ENCODE peak calls at places on chromosomes 2 and 18, in four cellular contexts. M, H, O and L are unnamed samples.

GRCh38 chr2:148021059-148021985 is at the start of gene MBD5:
- DNase-seq in O (peak; percentile 45), H (peak; percentile 35), M (peak; percentile 47), L (peak; percentile 67)

GRCh38 chr2:31922542-31923408 is 88.0 kb downstream of the MEMO1 start:
- DNase-seq in M (no peak), O (peak; percentile 5), H (no peak), L (no peak)

GRCh38 chr2:188734688-188735087 is 239.5 kb upstream of the COL3A1 start:
- DNase-seq in M (no peak), O (no peak), H (no peak), L (no peak)

GRCh38 chr2:239311132-239312040 is 89.4 kb downstream of the HDAC4 start:
- DNase-seq in H (no peak), O (no peak), M (no peak), L (no peak)

GRCh38 chr2:237858294-237859081 is 935 bp upstream of the RAMP1 start:
- DNase-seq in H (peak; percentile 78), O (peak; percentile 11), M (peak; percentile 62), L (peak; percentile 60)

GRCh38 chr2:57050007-57050406 is 866.2 kb downstream of the CCDC85A start:
- DNase-seq in O (no peak), M (no peak), H (no peak), L (no peak)

GRCh38 chr18:37122877-37123276 is 293.9 kb downstream of the KIAA1328 start:
- DNase-seq in H (peak; percentile 17), O (no peak), M (no peak), L (no peak)

GRCh38 chr2:9102861-9103662 is 99.6 kb upstream of the MBOAT2 start:
- DNase-seq in H (peak; percentile 45), O (no peak), M (no peak), L (no peak)

GRCh38 chr18:58578835-58579560 is 49.9 kb downstream of the ALPK2 start:
- DNase-seq in M (no peak), H (peak; percentile 28), O (no peak), L (no peak)

GRCh38 chr2:206920310-206920709 is 19.0 kb upstream of the CPO start:
- DNase-seq in M (no peak), O (no peak), H (no peak), L (no peak)

GRCh38 chr2:133413863-133414262 is 154.4 kb downstream of the NCKAP5 start:
- DNase-seq in M (no peak), H (no peak), O (no peak), L (no peak)

GRCh38 chr18:51491678-51492372 is 294.3 kb upstream of the MEX3C start:
- DNase-seq in H (no peak), M (no peak), O (no peak), L (no peak)

GRCh38 chr18:24860978-24861680 is 400.7 kb downstream of the HRH4 start:
- DNase-seq in O (no peak), M (no peak), H (no peak), L (peak; percentile 94)

GRCh38 chr2:64562148-64562784 is 38.1 kb downstream of the AFTPH start:
- DNase-seq in M (no peak), O (no peak), H (peak; percentile 26), L (peak; percentile 57)

DNA sequence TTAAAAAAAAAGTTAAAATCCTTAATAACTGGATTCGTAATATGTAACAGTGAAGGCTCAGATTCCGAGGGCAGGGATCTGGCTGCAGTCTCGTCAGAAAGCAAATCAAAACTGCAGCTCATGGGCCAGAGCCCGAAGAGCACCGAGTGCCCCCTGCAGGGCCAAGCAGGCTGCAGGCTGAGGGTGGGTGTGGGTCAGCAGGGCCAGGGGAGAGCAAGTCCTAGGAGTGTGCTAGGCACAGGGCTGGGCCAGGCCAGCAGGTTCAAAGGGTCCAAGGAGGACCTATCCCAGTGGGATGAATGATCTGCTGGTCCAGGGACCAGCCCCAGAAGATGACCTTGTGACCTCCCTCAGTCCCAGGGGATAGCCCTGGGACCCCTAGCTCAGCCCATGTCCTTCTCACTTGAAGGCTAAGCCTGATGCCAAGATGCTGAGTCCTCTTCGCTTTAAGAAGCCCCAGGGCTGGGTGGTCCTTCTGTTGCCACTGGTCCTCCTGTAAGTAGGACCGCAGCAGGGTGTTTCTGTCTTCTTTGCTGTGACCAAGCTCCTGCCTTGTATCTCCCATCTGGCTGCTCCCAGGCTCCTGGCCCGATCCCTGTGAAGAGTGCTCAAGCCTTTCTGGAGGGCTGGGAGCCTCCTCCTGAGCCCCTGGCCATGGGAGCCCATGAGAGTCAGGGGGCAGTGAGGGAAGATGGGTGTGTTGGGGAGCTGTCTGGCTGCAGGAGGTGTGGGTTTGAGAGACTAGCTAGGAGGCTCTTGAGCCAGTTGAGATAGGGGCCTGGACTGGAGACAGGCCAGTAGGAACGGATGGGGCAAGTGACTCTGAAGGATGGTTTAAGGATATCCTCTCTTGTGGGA is 150.7 kb downstream of the DYSF start:
- DNase-seq in H (no peak), M (no peak), O (no peak), L (no peak)
- TF ChIP-seq MYC in H (no peak), M (no peak), O (no peak), L (no peak)

GRCh38 chr2:232794981-232795380 is 18.6 kb upstream of the KCNJ13 start:
- DNase-seq in M (no peak), H (no peak), O (no peak), L (no peak)

GRCh38 chr2:232800166-232800565 is 23.8 kb upstream of the KCNJ13 start:
- DNase-seq in H (no peak), M (no peak), O (no peak), L (peak; percentile 51)

GRCh38 chr2:232795920-232796319 is 19.6 kb upstream of the KCNJ13 start:
- DNase-seq in O (no peak), M (no peak), H (no peak), L (no peak)

GRCh38 chr2:232802096-232802495 is 25.7 kb upstream of the KCNJ13 start:
- DNase-seq in O (no peak), M (no peak), H (no peak), L (no peak)

GRCh38 chr2:232798156-232798555 is 21.8 kb upstream of the KCNJ13 start:
- DNase-seq in H (no peak), O (no peak), M (no peak), L (no peak)
- H3K36me3 ChIP-seq in H (peaks cover 22% of the 10 kb centered on the region), O (peaks cover 25% of the 10 kb centered on the region), M (peaks cover 65% of the 10 kb centered on the region), L (peaks cover 5% of the 10 kb centered on the region)

DNA sequence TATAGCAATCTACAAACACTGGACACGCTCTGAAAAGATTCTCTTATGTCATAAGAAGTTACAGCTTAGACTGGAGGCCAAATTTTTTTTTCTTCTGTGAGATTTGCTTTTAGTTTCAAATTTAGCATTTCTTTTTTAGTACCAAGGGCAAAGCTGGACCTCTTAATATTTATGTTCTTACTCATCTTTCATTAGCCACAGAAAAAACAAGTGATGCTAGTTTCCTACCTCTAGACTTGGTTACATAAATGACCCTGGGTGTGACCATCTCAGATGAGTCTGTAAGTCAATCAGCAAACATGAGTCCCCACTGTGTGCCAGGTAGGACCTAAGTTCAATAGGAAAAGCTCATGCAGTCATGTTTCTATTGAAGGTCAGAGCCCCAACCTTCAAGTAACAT is 94.4 kb downstream of the MEP1B start:
- DNase-seq in H (no peak), O (no peak), M (no peak), L (no peak)
- TF ChIP-seq MYC in H (no peak), O (no peak), M (no peak), L (no peak)

DNA sequence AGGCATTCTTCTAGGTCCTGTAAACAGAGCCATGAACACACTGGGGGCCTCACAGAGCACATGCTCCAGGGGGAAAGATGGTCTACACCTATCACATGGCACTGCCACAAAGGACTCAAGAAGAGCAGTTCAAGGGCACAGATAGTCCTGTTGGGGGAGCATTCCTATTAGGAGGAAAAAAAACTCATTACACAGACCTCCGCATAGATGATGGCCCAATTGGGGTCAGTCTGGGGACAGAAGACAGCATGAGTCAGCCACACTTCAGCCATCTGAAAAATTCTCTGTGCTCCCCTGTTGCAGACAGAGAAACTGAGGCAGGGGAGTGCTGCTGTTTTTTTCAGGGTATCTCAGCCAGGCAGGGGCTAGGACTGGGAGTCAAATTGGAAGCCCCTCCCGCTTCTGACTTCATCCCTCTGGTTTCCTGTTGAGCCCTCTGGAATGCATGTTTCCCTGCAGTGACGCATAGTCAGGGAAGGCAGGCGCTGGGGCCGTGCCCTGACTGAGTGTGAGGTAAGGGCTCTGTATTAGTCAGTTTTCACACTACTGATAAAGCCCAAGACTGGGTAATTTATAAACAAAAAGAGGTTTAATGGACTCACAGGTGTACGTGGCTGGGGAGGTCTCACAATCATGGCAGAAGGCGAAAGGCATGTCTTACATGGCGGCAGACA is 67.9 kb downstream of the RHOB start:
- DNase-seq in O (no peak), H (no peak), M (no peak), L (peak; percentile 99)
- H3K36me3 ChIP-seq in O (no peaks in the 10 kb centered on the region), H (no peaks in the 10 kb centered on the region), M (no peaks in the 10 kb centered on the region), L (no peaks in the 10 kb centered on the region)

DNA sequence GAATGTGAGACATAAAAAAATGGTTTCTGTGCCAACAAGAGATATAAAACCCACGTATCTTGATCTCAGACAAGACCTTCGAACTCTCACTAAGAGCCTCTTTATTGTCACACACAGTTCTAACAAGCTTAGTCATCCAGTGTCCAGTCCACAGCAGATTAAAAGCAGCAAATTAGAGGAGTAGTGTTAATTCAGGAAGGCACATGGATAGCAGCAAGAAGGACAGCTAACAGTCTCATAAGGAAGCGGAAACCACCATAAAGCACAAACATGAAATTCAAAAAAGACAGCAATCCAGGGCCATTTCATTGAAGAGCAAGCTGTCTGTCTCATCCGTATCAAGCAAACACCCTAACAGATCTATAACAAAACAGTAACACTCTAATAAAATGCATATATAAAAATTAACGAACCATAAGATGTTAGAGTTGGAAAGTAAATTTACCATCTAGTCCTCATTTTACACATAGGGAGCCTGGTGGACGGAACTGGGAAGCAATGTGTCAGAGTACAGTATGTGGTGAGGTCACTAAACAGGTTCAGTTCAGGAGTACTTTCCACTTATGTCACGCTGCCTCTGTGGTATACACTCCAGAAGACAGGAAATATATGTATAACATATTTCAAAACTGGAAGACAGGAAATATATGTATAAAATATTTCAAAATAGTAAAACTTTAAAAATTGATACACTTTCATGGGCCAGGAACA is 18.3 kb downstream of the AAK1 start:
- DNase-seq in O (no peak), H (peak; percentile 36), M (peak; percentile 65), L (peak; percentile 23)
- TF ChIP-seq MYC in O (no peak), H (no peak), M (no peak), L (no peak)

DNA sequence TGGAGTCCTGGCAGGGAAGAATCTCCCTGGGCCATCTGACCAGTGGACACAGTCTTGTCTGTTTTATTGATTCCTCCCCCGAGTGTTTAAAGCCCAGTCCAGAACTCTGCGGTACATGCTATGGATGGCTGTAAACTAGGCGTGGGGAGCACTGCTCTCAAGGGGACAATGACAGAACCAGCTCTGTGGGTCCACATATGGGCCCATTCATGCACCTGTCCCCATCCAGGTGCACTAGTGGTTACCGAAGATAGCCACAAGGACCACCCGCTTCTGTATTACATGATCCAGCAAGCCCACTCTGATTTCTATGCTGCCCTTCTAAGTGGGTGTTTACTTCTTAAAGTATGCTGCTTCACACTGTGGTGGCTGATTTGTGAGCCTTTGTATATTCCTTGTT is 21.0 kb downstream of the CHST10 start:
- DNase-seq in O (no peak), H (no peak), M (no peak), L (no peak)
- H3K36me3 ChIP-seq in O (peaks cover 8% of the 10 kb centered on the region), H (peaks cover 12% of the 10 kb centered on the region), M (peaks cover 46% of the 10 kb centered on the region), L (no peaks in the 10 kb centered on the region)